ENCODE peak calls at places on chromosome 12, in six cellular contexts. One of them, this sample, is unnamed.

GRCh38 chr12:119235352-119235751 is 56.6 kb downstream of the HSPB8 start:
- DNase-seq in DND-41: no peak
- DNase-seq in retinal pigment epithelial cell: no peak
- DNase-seq in GM23338: peak; percentile 67
- DNase-seq in OCI-LY7: no peak
- DNase-seq in CD4-positive, alpha-beta T cell: no peak
- DNase-seq in this sample: no peak

GRCh38 chr12:13102481-13103195 is 829 bp downstream of the GSG1 start:
- DNase-seq in retinal pigment epithelial cell: no peak
- DNase-seq in GM23338: no peak
- DNase-seq in DND-41: no peak
- DNase-seq in CD4-positive, alpha-beta T cell: no peak
- DNase-seq in OCI-LY7: no peak
- DNase-seq in this sample: no peak

GRCh38 chr12:32558941-32559340 is 120.2 kb upstream of the DNM1L start:
- DNase-seq in OCI-LY7: peak; percentile 78
- DNase-seq in DND-41: no peak
- DNase-seq in retinal pigment epithelial cell: no peak
- DNase-seq in CD4-positive, alpha-beta T cell: no peak
- DNase-seq in GM23338: no peak
- DNase-seq in this sample: no peak

GRCh38 chr12:57872362-57872761 is 25.8 kb upstream of the CTDSP2 start:
- DNase-seq in retinal pigment epithelial cell: no peak
- DNase-seq in GM23338: no peak
- DNase-seq in CD4-positive, alpha-beta T cell: no peak
- DNase-seq in OCI-LY7: no peak
- DNase-seq in DND-41: no peak
- DNase-seq in this sample: no peak

GRCh38 chr12:80041691-80042090 is 57.6 kb upstream of the OTOGL start:
- DNase-seq in OCI-LY7: no peak
- DNase-seq in GM23338: no peak
- DNase-seq in DND-41: no peak
- DNase-seq in retinal pigment epithelial cell: no peak
- DNase-seq in CD4-positive, alpha-beta T cell: no peak
- DNase-seq in this sample: no peak

GRCh38 chr12:110743571-110744093 is 941 bp upstream of the PPP1CC start:
- DNase-seq in GM23338: peak; percentile 53
- DNase-seq in DND-41: no peak
- DNase-seq in CD4-positive, alpha-beta T cell: no peak
- DNase-seq in retinal pigment epithelial cell: no peak
- DNase-seq in OCI-LY7: no peak
- DNase-seq in this sample: no peak

GRCh38 chr12:124720019-124720686 is 143.5 kb downstream of the SCARB1 start:
- DNase-seq in DND-41: no peak
- DNase-seq in CD4-positive, alpha-beta T cell: no peak
- DNase-seq in OCI-LY7: no peak
- DNase-seq in retinal pigment epithelial cell: peak; percentile 61
- DNase-seq in GM23338: no peak
- DNase-seq in this sample: no peak

GRCh38 chr12:119642986-119643385 is 24.9 kb upstream of the PRKAB1 start:
- DNase-seq in OCI-LY7: no peak
- DNase-seq in DND-41: no peak
- DNase-seq in GM23338: peak; percentile 69
- DNase-seq in CD4-positive, alpha-beta T cell: no peak
- DNase-seq in retinal pigment epithelial cell: no peak
- DNase-seq in this sample: no peak

GRCh38 chr12:8828514-8829127 is 6.2 kb downstream of the A2ML1 start:
- DNase-seq in OCI-LY7: no peak
- DNase-seq in retinal pigment epithelial cell: no peak
- DNase-seq in DND-41: no peak
- DNase-seq in CD4-positive, alpha-beta T cell: no peak
- DNase-seq in GM23338: no peak
- DNase-seq in this sample: no peak

GRCh38 chr12:65643171-65643570 is 181.1 kb upstream of the HMGA2 start:
- DNase-seq in retinal pigment epithelial cell: no peak
- DNase-seq in CD4-positive, alpha-beta T cell: no peak
- DNase-seq in OCI-LY7: no peak
- DNase-seq in DND-41: no peak
- DNase-seq in GM23338: no peak
- DNase-seq in this sample: no peak

GRCh38 chr12:76190249-76190648 is 105.8 kb upstream of the NAP1L1 start:
- DNase-seq in DND-41: no peak
- DNase-seq in GM23338: no peak
- DNase-seq in CD4-positive, alpha-beta T cell: no peak
- DNase-seq in retinal pigment epithelial cell: no peak
- DNase-seq in OCI-LY7: no peak
- DNase-seq in this sample: no peak

GRCh38 chr12:110741795-110742717 is 635 bp downstream of the PPP1CC start:
- DNase-seq in GM23338: peak; percentile 40
- DNase-seq in CD4-positive, alpha-beta T cell: no peak
- DNase-seq in retinal pigment epithelial cell: no peak
- DNase-seq in OCI-LY7: peak; percentile 57
- DNase-seq in DND-41: peak; percentile 40
- DNase-seq in this sample: no peak

GRCh38 chr12:56565510-56566101 is 44.0 kb downstream of the RBMS2 start:
- DNase-seq in DND-41: peak; percentile 19
- DNase-seq in retinal pigment epithelial cell: peak; percentile 10
- DNase-seq in OCI-LY7: peak; percentile 46
- DNase-seq in CD4-positive, alpha-beta T cell: no peak
- DNase-seq in GM23338: peak; percentile 63
- DNase-seq in this sample: no peak

GRCh38 chr12:107126688-107127481 is 33.5 kb upstream of the CRY1 start:
- DNase-seq in GM23338: peak; percentile 31
- DNase-seq in CD4-positive, alpha-beta T cell: no peak
- DNase-seq in OCI-LY7: no peak
- DNase-seq in retinal pigment epithelial cell: no peak
- DNase-seq in DND-41: no peak
- DNase-seq in this sample: no peak

GRCh38 chr12:122902854-122903703 is 7.2 kb upstream of the VPS37B start:
- DNase-seq in GM23338: no peak
- DNase-seq in retinal pigment epithelial cell: no peak
- DNase-seq in CD4-positive, alpha-beta T cell: no peak
- DNase-seq in DND-41: no peak
- DNase-seq in OCI-LY7: no peak
- DNase-seq in this sample: no peak

GRCh38 chr12:110846615-110847566 is at the start of gene CCDC63:
- DNase-seq in retinal pigment epithelial cell: no peak
- DNase-seq in DND-41: no peak
- DNase-seq in OCI-LY7: no peak
- DNase-seq in GM23338: peak; percentile 87
- DNase-seq in CD4-positive, alpha-beta T cell: no peak
- DNase-seq in this sample: peak; percentile 63

GRCh38 chr12:76042147-76042546 is 10.6 kb upstream of the PHLDA1 start:
- DNase-seq in DND-41: no peak
- DNase-seq in GM23338: no peak
- DNase-seq in CD4-positive, alpha-beta T cell: no peak
- DNase-seq in OCI-LY7: no peak
- DNase-seq in retinal pigment epithelial cell: no peak
- DNase-seq in this sample: no peak

GRCh38 chr12:48789858-48790326 is 1.0 kb upstream of the ADCY6 start:
- DNase-seq in OCI-LY7: no peak
- DNase-seq in DND-41: no peak
- DNase-seq in retinal pigment epithelial cell: no peak
- DNase-seq in GM23338: no peak
- DNase-seq in CD4-positive, alpha-beta T cell: no peak
- DNase-seq in this sample: no peak

GRCh38 chr12:122721057-122721545 is 4.5 kb upstream of the HCAR3 start:
- DNase-seq in DND-41: no peak
- DNase-seq in GM23338: no peak
- DNase-seq in CD4-positive, alpha-beta T cell: no peak
- DNase-seq in OCI-LY7: no peak
- DNase-seq in retinal pigment epithelial cell: no peak
- DNase-seq in this sample: no peak

GRCh38 chr12:7241404-7242005 is 52.0 kb downstream of the PEX5 start:
- DNase-seq in DND-41: no peak
- DNase-seq in OCI-LY7: no peak
- DNase-seq in retinal pigment epithelial cell: no peak
- DNase-seq in CD4-positive, alpha-beta T cell: no peak
- DNase-seq in GM23338: no peak
- DNase-seq in this sample: no peak

GRCh38 chr12:97805086-97805485 is 342.5 kb downstream of the RMST start:
- DNase-seq in retinal pigment epithelial cell: no peak
- DNase-seq in CD4-positive, alpha-beta T cell: no peak
- DNase-seq in OCI-LY7: no peak
- DNase-seq in DND-41: no peak
- DNase-seq in GM23338: no peak
- DNase-seq in this sample: no peak

GRCh38 chr12:46268617-46269428 is at the start of gene SLC38A1:
- DNase-seq in GM23338: peak; percentile 89
- DNase-seq in CD4-positive, alpha-beta T cell: peak; percentile 91
- DNase-seq in retinal pigment epithelial cell: peak; percentile 55
- DNase-seq in OCI-LY7: peak; percentile 88
- DNase-seq in DND-41: peak; percentile 73
- DNase-seq in this sample: no peak

DNA sequence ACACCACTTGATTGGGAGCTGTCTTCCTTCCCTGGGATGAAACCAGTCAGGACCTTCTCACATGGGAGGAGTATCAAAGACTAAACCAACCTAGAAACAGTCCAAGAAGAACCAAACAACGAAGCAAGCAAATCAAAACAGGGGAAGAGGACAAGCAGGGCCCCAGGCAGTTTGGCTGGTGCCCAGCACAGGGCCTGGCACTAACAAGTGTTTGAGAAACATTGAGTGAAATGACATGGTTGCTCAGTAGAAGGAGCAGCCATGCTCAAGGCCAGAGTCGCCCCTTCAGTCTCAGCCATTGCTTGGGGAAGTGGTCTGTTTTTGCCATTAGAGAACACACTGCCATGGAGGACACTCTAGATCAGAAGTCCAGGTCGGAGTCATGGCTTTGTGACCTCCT is 323.1 kb downstream of the CACNA1C start:
- DNase-seq in OCI-LY7: no peak
- DNase-seq in GM23338: no peak
- DNase-seq in retinal pigment epithelial cell: no peak
- DNase-seq in CD4-positive, alpha-beta T cell: no peak
- DNase-seq in DND-41: no peak
- DNase-seq in this sample: no peak
- TF ChIP-seq CTCF in OCI-LY7: no peak
- TF ChIP-seq CTCF in GM23338: no peak
- TF ChIP-seq CTCF in retinal pigment epithelial cell: no peak
- TF ChIP-seq CTCF in CD4-positive, alpha-beta T cell: no peak
- TF ChIP-seq CTCF in DND-41: no peak
- TF ChIP-seq CTCF in this sample: no peak

DNA sequence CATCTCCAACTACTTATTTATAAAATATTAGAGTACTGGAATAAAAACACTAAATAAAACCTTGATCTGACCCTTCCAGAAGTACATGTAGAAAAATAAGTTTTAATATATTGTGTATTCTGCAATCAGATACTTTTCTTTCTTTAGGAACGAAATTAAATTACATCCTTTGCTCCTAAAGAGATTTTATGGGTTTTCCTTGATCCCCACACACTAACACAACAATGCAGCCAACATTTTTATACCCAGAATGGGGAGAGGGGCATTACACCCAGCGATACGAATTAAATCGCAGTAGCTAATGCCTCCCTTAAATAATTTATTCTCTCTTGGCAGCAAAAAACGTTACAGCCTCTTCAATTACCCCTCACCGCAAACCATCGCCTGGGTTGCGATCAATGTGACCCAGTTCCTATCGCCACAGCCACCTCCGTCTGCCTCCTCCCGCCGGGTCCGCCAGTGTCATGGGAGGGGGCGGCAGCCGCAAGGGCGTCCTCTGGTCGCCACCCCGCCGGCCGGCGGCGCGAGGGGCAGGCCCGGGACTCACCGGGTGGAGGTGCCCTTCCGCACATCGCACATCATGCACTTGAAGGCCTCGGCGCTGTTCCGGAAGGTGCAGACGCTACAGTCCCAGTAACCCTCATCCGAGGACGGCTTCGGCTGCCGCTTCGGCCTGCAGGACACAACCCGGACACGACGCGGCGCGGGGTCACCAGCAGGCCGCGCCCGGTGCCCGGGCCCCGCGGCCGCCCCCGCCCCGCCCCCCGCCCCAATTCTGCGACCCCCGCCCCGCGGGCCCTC is 796 bp downstream of the YAF2 start:
- DNase-seq in GM23338: peak; percentile 89
- DNase-seq in retinal pigment epithelial cell: peak; percentile 41
- DNase-seq in OCI-LY7: peak; percentile 90
- DNase-seq in CD4-positive, alpha-beta T cell: peak; percentile 62
- DNase-seq in DND-41: peak; percentile 68
- DNase-seq in this sample: peak; percentile 14
- TF ChIP-seq CTCF in GM23338: peak; percentile 51
- TF ChIP-seq CTCF in retinal pigment epithelial cell: peak; percentile 47
- TF ChIP-seq CTCF in OCI-LY7: peak; percentile 67
- TF ChIP-seq CTCF in CD4-positive, alpha-beta T cell: peak; percentile 56
- TF ChIP-seq CTCF in DND-41: peak; percentile 60
- TF ChIP-seq CTCF in this sample: peak; percentile 22

GRCh38 chr12:74539261-74539660 is 1.6 kb downstream of the ATXN7L3B start:
- DNase-seq in OCI-LY7: peak; percentile 2
- DNase-seq in retinal pigment epithelial cell: no peak
- DNase-seq in CD4-positive, alpha-beta T cell: no peak
- DNase-seq in GM23338: no peak
- DNase-seq in DND-41: no peak
- DNase-seq in this sample: no peak

GRCh38 chr12:74537126-74537706 is 419 bp upstream of the ATXN7L3B start:
- DNase-seq in DND-41: no peak
- DNase-seq in retinal pigment epithelial cell: no peak
- DNase-seq in CD4-positive, alpha-beta T cell: no peak
- DNase-seq in GM23338: peak; percentile 62
- DNase-seq in OCI-LY7: peak; percentile 83
- DNase-seq in this sample: no peak

GRCh38 chr12:74539765-74540526 is 2.3 kb downstream of the ATXN7L3B start:
- DNase-seq in GM23338: peak; percentile 44
- DNase-seq in OCI-LY7: peak; percentile 33
- DNase-seq in retinal pigment epithelial cell: peak; percentile 24
- DNase-seq in DND-41: no peak
- DNase-seq in CD4-positive, alpha-beta T cell: no peak
- DNase-seq in this sample: no peak

GRCh38 chr12:74538491-74539258 is 1.0 kb downstream of the ATXN7L3B start:
- DNase-seq in CD4-positive, alpha-beta T cell: peak; percentile 48
- DNase-seq in OCI-LY7: peak; percentile 76
- DNase-seq in retinal pigment epithelial cell: no peak
- DNase-seq in GM23338: no peak
- DNase-seq in DND-41: peak; percentile 37
- DNase-seq in this sample: no peak

GRCh38 chr12:74537707-74538385 is at the start of gene ATXN7L3B:
- DNase-seq in OCI-LY7: peak; percentile 95
- DNase-seq in DND-41: peak; percentile 95
- DNase-seq in retinal pigment epithelial cell: peak; percentile 79
- DNase-seq in GM23338: peak; percentile 97
- DNase-seq in CD4-positive, alpha-beta T cell: peak; percentile 93
- DNase-seq in this sample: peak; percentile 77
- TF ChIP-seq CTCF in OCI-LY7: no peak
- TF ChIP-seq CTCF in DND-41: peak; percentile 2
- TF ChIP-seq CTCF in retinal pigment epithelial cell: no peak
- TF ChIP-seq CTCF in GM23338: no peak
- TF ChIP-seq CTCF in CD4-positive, alpha-beta T cell: no peak
- TF ChIP-seq CTCF in this sample: no peak

DNA sequence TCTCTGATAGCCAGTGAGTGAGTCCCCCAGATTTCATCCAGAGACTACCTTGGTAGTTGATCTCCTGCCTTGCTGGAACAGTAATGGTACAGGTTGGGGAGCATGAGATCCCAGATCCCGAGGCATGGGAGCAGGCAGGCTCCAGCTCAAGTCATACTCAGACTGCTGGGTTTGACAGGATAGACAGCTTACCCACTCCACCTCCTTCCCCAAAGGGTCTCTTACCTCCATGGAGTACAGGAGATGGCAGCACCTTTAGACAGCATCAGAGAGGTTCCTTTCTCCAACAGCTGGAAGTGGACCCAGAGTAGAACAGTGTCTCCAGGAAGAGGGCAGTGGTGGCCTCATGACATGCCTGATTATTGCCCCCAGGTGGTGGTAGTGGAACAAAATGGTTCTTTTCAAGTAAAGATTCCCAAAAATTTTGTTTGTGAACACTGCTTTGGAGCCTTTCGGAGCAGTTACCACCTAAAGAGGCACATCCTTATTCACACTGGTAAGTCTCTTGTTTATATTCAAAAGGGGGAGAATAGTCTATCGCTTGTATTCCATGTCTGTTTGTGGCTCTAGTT is 4.9 kb upstream of the CSAD start:
- DNase-seq in retinal pigment epithelial cell: no peak
- DNase-seq in CD4-positive, alpha-beta T cell: no peak
- DNase-seq in OCI-LY7: no peak
- DNase-seq in DND-41: no peak
- DNase-seq in GM23338: no peak
- DNase-seq in this sample: no peak
- TF ChIP-seq CTCF in retinal pigment epithelial cell: no peak
- TF ChIP-seq CTCF in CD4-positive, alpha-beta T cell: no peak
- TF ChIP-seq CTCF in OCI-LY7: peak; percentile 55
- TF ChIP-seq CTCF in DND-41: peak; percentile 8
- TF ChIP-seq CTCF in GM23338: peak; percentile 16
- TF ChIP-seq CTCF in this sample: no peak

This sample was measured in D721Med.